ENCODE peak calls at places on chromosomes 13 and 19, in four cellular contexts. One of them, this sample, is unnamed.

GRCh38 chr19:4512070-4512469 is 6.2 kb downstream of the PLIN4 start:
- DNase-seq in GM23338: no peak
- DNase-seq in K562: no peak
- DNase-seq in HepG2: no peak
- DNase-seq in this sample: no peak

GRCh38 chr13:110006304-110006703 is 219.9 kb upstream of the IRS2 start:
- DNase-seq in GM23338: no peak
- DNase-seq in K562: no peak
- DNase-seq in HepG2: no peak
- DNase-seq in this sample: no peak

GRCh38 chr13:38223093-38223492 is 126.6 kb upstream of the UFM1 start:
- DNase-seq in GM23338: peak
- DNase-seq in K562: peak
- DNase-seq in HepG2: peak
- DNase-seq in this sample: no peak

GRCh38 chr13:79435549-79435948 is 29.5 kb upstream of the RBM26 start:
- DNase-seq in GM23338: no peak
- DNase-seq in K562: no peak
- DNase-seq in HepG2: no peak
- DNase-seq in this sample: no peak

GRCh38 chr13:113930711-113931637 is 42.9 kb downstream of the C13orf46 start:
- DNase-seq in GM23338: no peak
- DNase-seq in K562: no peak
- DNase-seq in HepG2: no peak
- DNase-seq in this sample: no peak

GRCh38 chr19:35490364-35490763 is at the start of gene KRTDAP:
- DNase-seq in GM23338: no peak
- DNase-seq in K562: no peak
- DNase-seq in HepG2: no peak
- DNase-seq in this sample: no peak

GRCh38 chr13:80235559-80236296 is 105.2 kb downstream of the SPRY2 start:
- DNase-seq in GM23338: peak
- DNase-seq in K562: no peak
- DNase-seq in HepG2: no peak
- DNase-seq in this sample: peak

GRCh38 chr13:81540777-81541176 is 1199.9 kb upstream of the SPRY2 start:
- DNase-seq in GM23338: peak
- DNase-seq in K562: no peak
- DNase-seq in HepG2: peak
- DNase-seq in this sample: peak

GRCh38 chr19:49110567-49110966 is 3.6 kb upstream of the LIN7B start:
- DNase-seq in GM23338: no peak
- DNase-seq in K562: no peak
- DNase-seq in HepG2: no peak
- DNase-seq in this sample: no peak

GRCh38 chr19:28541029-28541428 is 671.9 kb downstream of the UQCRFS1 start:
- DNase-seq in GM23338: no peak
- DNase-seq in K562: no peak
- DNase-seq in HepG2: no peak
- DNase-seq in this sample: no peak

GRCh38 chr13:41050041-41050440 is 11.3 kb upstream of the WBP4 start:
- DNase-seq in GM23338: no peak
- DNase-seq in K562: no peak
- DNase-seq in HepG2: no peak
- DNase-seq in this sample: no peak

GRCh38 chr19:50646074-50646807 is 3.0 kb upstream of the C19orf81 start:
- DNase-seq in GM23338: no peak
- DNase-seq in K562: peak
- DNase-seq in HepG2: no peak
- DNase-seq in this sample: peak

GRCh38 chr13:29817604-29818378 is 32.6 kb downstream of the UBL3 start:
- DNase-seq in GM23338: no peak
- DNase-seq in K562: no peak
- DNase-seq in HepG2: no peak
- DNase-seq in this sample: no peak

GRCh38 chr19:6654347-6655310 is 15.3 kb downstream of the TNFSF14 start:
- DNase-seq in GM23338: no peak
- DNase-seq in K562: no peak
- DNase-seq in HepG2: no peak
- DNase-seq in this sample: no peak

GRCh38 chr19:6733338-6734095 is 3.9 kb downstream of the GPR108 start:
- DNase-seq in GM23338: peak
- DNase-seq in K562: peak
- DNase-seq in HepG2: no peak
- DNase-seq in this sample: no peak

GRCh38 chr19:13370948-13371347 is 135.3 kb downstream of the CACNA1A start:
- DNase-seq in GM23338: no peak
- DNase-seq in K562: no peak
- DNase-seq in HepG2: no peak
- DNase-seq in this sample: no peak

GRCh38 chr13:24905242-24905641 is 141.3 kb downstream of the RNF17 start:
- DNase-seq in GM23338: no peak
- DNase-seq in K562: no peak
- DNase-seq in HepG2: no peak
- DNase-seq in this sample: no peak

GRCh38 chr13:50378513-50378970 is 363.3 kb downstream of the KCNRG start:
- DNase-seq in GM23338: no peak
- DNase-seq in K562: no peak
- DNase-seq in HepG2: no peak
- DNase-seq in this sample: no peak

GRCh38 chr13:59201836-59202235 is 961.9 kb downstream of the DIAPH3 start:
- DNase-seq in GM23338: no peak
- DNase-seq in K562: no peak
- DNase-seq in HepG2: no peak
- DNase-seq in this sample: no peak

GRCh38 chr19:6219592-6220290 is 60.0 kb downstream of the MLLT1 start:
- DNase-seq in GM23338: no peak
- DNase-seq in K562: no peak
- DNase-seq in HepG2: no peak
- DNase-seq in this sample: no peak

GRCh38 chr13:112918746-112919145 is 50.3 kb upstream of the MCF2L start:
- DNase-seq in GM23338: no peak
- DNase-seq in K562: no peak
- DNase-seq in HepG2: no peak
- DNase-seq in this sample: no peak

GRCh38 chr19:6734096-6734696 is 3.2 kb downstream of the GPR108 start:
- DNase-seq in GM23338: no peak
- DNase-seq in K562: peak
- DNase-seq in HepG2: no peak
- DNase-seq in this sample: no peak

GRCh38 chr13:110126391-110126961 is 180.5 kb downstream of the COL4A1 start:
- DNase-seq in GM23338: peak
- DNase-seq in K562: no peak
- DNase-seq in HepG2: no peak
- DNase-seq in this sample: no peak

GRCh38 chr19:1472227-1473055 is 6.6 kb downstream of the C19orf25 start:
- DNase-seq in GM23338: no peak
- DNase-seq in K562: no peak
- DNase-seq in HepG2: no peak
- DNase-seq in this sample: no peak

GRCh38 chr19:41479757-41480191 is 36.8 kb downstream of the ERICH4 start:
- DNase-seq in GM23338: no peak
- DNase-seq in K562: peak
- DNase-seq in HepG2: no peak
- DNase-seq in this sample: no peak

GRCh38 chr13:19601749-19602725 is 31.4 kb upstream of the MPHOSPH8 start:
- DNase-seq in GM23338: peak
- DNase-seq in K562: peak
- DNase-seq in HepG2: peak
- DNase-seq in this sample: peak
- TF ChIP-seq JUNB in GM23338: no peak
- TF ChIP-seq JUNB in K562: no peak
- TF ChIP-seq JUNB in HepG2: no peak
- TF ChIP-seq JUNB in this sample: no peak

DNA sequence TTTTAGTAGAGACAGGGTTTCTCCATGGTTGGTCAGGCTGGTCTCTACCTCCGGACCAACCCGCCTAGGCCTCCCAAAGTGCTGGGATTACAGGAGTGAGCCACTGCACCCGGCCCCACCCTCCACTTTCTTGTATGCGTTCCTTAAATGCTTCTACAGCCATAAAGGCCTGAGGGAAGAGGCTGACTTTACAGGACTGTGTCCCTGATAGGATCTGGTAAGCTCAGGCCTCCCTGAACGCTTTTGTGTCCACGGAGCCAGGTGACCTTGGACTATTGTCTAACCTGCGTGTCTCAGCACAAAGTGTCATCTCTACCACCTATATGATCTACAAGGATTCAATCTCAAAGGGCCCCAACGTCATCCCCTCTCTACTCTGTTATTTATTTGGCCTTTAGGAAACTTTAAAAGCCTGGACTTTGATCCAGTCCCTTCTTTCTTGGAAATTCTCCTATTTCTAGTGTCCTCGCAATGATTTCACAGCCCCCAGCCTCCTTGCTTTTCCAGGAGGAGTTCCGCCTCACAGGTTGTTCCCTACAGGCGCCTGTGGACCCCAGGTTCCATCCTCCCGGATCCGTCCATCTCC is 701 bp downstream of the ZNF552 start:
- DNase-seq in GM23338: peak
- DNase-seq in K562: peak
- DNase-seq in HepG2: peak
- DNase-seq in this sample: no peak
- TF ChIP-seq JUNB in GM23338: no peak
- TF ChIP-seq JUNB in K562: no peak
- TF ChIP-seq JUNB in HepG2: no peak
- TF ChIP-seq JUNB in this sample: no peak

GRCh38 chr19:45798995-45799517 is 6.4 kb upstream of the DMWD start:
- DNase-seq in GM23338: peak
- DNase-seq in K562: peak
- DNase-seq in HepG2: peak
- DNase-seq in this sample: peak
- TF ChIP-seq JUNB in GM23338: no peak
- TF ChIP-seq JUNB in K562: no peak
- TF ChIP-seq JUNB in HepG2: no peak
- TF ChIP-seq JUNB in this sample: no peak

GRCh38 chr19:14563989-14564650 is 7.7 kb downstream of the NDUFB7 start:
- DNase-seq in GM23338: peak
- DNase-seq in K562: peak
- DNase-seq in HepG2: no peak
- DNase-seq in this sample: peak
- TF ChIP-seq JUNB in GM23338: no peak
- TF ChIP-seq JUNB in K562: no peak
- TF ChIP-seq JUNB in HepG2: no peak
- TF ChIP-seq JUNB in this sample: no peak

DNA sequence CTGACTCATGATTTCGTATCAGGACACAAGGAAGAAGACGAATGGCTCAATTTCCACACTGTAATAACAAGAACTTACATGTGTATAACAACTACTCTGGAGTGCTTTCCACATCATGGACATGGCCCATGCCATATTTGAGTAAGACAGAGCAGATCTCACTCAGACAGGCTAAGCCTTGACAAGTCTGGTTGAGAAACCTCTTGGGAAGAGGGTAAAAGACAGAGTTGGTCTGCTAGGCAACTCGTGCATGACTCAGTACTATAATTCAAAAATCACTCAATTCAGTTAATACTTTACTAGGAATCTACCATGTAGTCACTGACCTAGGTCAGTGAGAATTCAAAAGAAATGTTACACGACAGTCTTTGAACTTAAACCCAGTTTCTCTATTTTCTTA is 5.7 kb upstream of the THSD1 start:
- DNase-seq in GM23338: no peak
- DNase-seq in K562: no peak
- DNase-seq in HepG2: no peak
- DNase-seq in this sample: peak
- TF ChIP-seq JUNB in GM23338: no peak
- TF ChIP-seq JUNB in K562: no peak
- TF ChIP-seq JUNB in HepG2: no peak
- TF ChIP-seq JUNB in this sample: peak

GRCh38 chr19:58469241-58470013 is 2.5 kb downstream of the ZNF324 start:
- DNase-seq in GM23338: no peak
- DNase-seq in K562: no peak
- DNase-seq in HepG2: no peak
- DNase-seq in this sample: no peak
- TF ChIP-seq JUNB in GM23338: no peak
- TF ChIP-seq JUNB in K562: no peak
- TF ChIP-seq JUNB in HepG2: no peak
- TF ChIP-seq JUNB in this sample: no peak

GRCh38 chr13:51585696-51586095 is 1.4 kb downstream of the WDFY2 start:
- DNase-seq in GM23338: no peak
- DNase-seq in K562: no peak
- DNase-seq in HepG2: no peak
- DNase-seq in this sample: no peak
- TF ChIP-seq JUNB in GM23338: no peak
- TF ChIP-seq JUNB in K562: no peak
- TF ChIP-seq JUNB in HepG2: no peak
- TF ChIP-seq JUNB in this sample: no peak

GRCh38 chr13:49062297-49062896 is 86.7 kb downstream of the FNDC3A start:
- DNase-seq in GM23338: no peak
- DNase-seq in K562: peak
- DNase-seq in HepG2: no peak
- DNase-seq in this sample: no peak

GRCh38 chr13:49064459-49064858 is 88.7 kb downstream of the FNDC3A start:
- DNase-seq in GM23338: no peak
- DNase-seq in K562: no peak
- DNase-seq in HepG2: no peak
- DNase-seq in this sample: no peak

GRCh38 chr13:49060698-49061387 is 85.1 kb downstream of the FNDC3A start:
- DNase-seq in GM23338: no peak
- DNase-seq in K562: no peak
- DNase-seq in HepG2: no peak
- DNase-seq in this sample: no peak

GRCh38 chr13:49066856-49067255 is 91.1 kb downstream of the FNDC3A start:
- DNase-seq in GM23338: no peak
- DNase-seq in K562: no peak
- DNase-seq in HepG2: no peak
- DNase-seq in this sample: no peak

DNA sequence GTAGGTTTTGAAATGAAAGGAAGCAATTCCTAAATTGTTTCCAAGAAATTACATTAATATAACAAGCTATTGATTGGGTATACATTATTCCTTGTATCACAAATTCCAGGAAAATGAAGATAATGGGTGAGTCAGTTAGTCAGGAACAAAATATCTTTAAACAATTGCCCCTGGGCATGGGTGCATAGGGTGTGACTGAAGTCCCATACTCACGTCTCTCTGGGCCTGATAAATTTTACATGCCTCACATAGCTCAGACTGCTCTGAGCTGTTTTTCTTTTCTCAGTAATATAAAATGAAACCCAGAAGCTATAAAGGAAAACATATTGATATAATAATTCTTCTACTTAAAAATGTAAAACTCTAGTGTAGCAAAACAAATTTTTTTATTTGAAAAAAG is 87.8 kb downstream of the FNDC3A start:
- DNase-seq in GM23338: no peak
- DNase-seq in K562: no peak
- DNase-seq in HepG2: no peak
- DNase-seq in this sample: no peak
- TF ChIP-seq JUNB in GM23338: no peak
- TF ChIP-seq JUNB in K562: no peak
- TF ChIP-seq JUNB in HepG2: no peak
- TF ChIP-seq JUNB in this sample: no peak

DNA sequence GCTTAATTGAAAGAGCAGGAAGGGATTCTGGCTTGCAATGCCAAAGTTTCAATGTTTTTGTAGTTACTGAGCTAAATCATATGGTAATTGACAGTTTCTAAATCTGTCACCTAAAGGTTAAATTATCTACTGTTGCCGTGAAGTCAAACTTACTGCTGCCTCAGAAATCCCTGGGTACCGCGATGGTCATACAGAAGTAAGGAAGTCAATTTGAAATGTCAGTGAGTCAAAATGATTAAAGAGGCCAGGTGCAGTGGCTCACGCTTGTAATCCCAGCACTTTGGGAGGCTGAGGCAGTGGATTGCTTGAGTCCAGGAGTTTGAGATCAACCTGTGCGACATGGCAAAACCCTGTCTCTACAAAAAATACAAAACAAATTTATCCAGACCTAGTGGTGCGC is 48.8 kb upstream of the TPM4 start:
- DNase-seq in GM23338: no peak
- DNase-seq in K562: no peak
- DNase-seq in HepG2: no peak
- DNase-seq in this sample: no peak
- TF ChIP-seq JUNB in GM23338: no peak
- TF ChIP-seq JUNB in K562: no peak
- TF ChIP-seq JUNB in HepG2: no peak
- TF ChIP-seq JUNB in this sample: no peak

This sample was measured in A549.